ENCODE peak calls at places on chromosomes 5 and 9, in seven cellular contexts. One of them, this sample, is unnamed.
A peak's percentile ranks its signal among the peaks of the same experiment; 100 is the strongest.

GRCh38 chr5:107997338-107997979 is 326.7 kb upstream of the EFNA5 start:
- DNase-seq in lower leg skin: no peak
- DNase-seq in uterus: no peak
- DNase-seq in cardiac muscle cell: no peak
- DNase-seq in transverse colon: no peak
- DNase-seq in foreskin fibroblast: no peak
- DNase-seq in colonic mucosa: no peak
- DNase-seq in this sample: no peak

GRCh38 chr5:124697482-124697881 is 49.0 kb downstream of the ZNF608 start:
- DNase-seq in uterus: no peak
- DNase-seq in transverse colon: no peak
- DNase-seq in lower leg skin: no peak
- DNase-seq in foreskin fibroblast: no peak
- DNase-seq in cardiac muscle cell: no peak
- DNase-seq in colonic mucosa: no peak
- DNase-seq in this sample: no peak

GRCh38 chr5:124773291-124774001 is 27.0 kb upstream of the ZNF608 start:
- DNase-seq in cardiac muscle cell: no peak
- DNase-seq in colonic mucosa: no peak
- DNase-seq in foreskin fibroblast: no peak
- DNase-seq in lower leg skin: no peak
- DNase-seq in transverse colon: no peak
- DNase-seq in uterus: no peak
- DNase-seq in this sample: no peak

GRCh38 chr9:72948906-72949582 is 3.8 kb downstream of the ALDH1A1 start:
- DNase-seq in lower leg skin: no peak
- DNase-seq in colonic mucosa: no peak
- DNase-seq in foreskin fibroblast: no peak
- DNase-seq in uterus: no peak
- DNase-seq in transverse colon: no peak
- DNase-seq in cardiac muscle cell: no peak
- DNase-seq in this sample: no peak

GRCh38 chr5:64872044-64872443 is 103.3 kb downstream of the CWC27 start:
- DNase-seq in transverse colon: no peak
- DNase-seq in lower leg skin: no peak
- DNase-seq in colonic mucosa: no peak
- DNase-seq in uterus: no peak
- DNase-seq in foreskin fibroblast: no peak
- DNase-seq in cardiac muscle cell: no peak
- DNase-seq in this sample: no peak

GRCh38 chr5:73231245-73231778 is 58.3 kb downstream of the TMEM174 start:
- DNase-seq in cardiac muscle cell: no peak
- DNase-seq in transverse colon: no peak
- DNase-seq in colonic mucosa: no peak
- DNase-seq in foreskin fibroblast: no peak
- DNase-seq in uterus: no peak
- DNase-seq in lower leg skin: no peak
- DNase-seq in this sample: no peak

GRCh38 chr5:67375606-67376005 is 179.0 kb upstream of the CD180 start:
- DNase-seq in foreskin fibroblast: no peak
- DNase-seq in uterus: no peak
- DNase-seq in transverse colon: no peak
- DNase-seq in cardiac muscle cell: no peak
- DNase-seq in lower leg skin: no peak
- DNase-seq in colonic mucosa: no peak
- DNase-seq in this sample: no peak

GRCh38 chr9:133844876-133845658 is 106.9 kb upstream of the SARDH start:
- DNase-seq in lower leg skin: peak; percentile 49
- DNase-seq in uterus: peak; percentile 52
- DNase-seq in transverse colon: peak; percentile 52
- DNase-seq in foreskin fibroblast: peak; percentile 19
- DNase-seq in colonic mucosa: peak; percentile 50
- DNase-seq in cardiac muscle cell: no peak
- DNase-seq in this sample: no peak

GRCh38 chr5:107549567-107549966 is 121.2 kb downstream of the EFNA5 start:
- DNase-seq in foreskin fibroblast: no peak
- DNase-seq in lower leg skin: no peak
- DNase-seq in transverse colon: no peak
- DNase-seq in colonic mucosa: no peak
- DNase-seq in cardiac muscle cell: no peak
- DNase-seq in uterus: no peak
- DNase-seq in this sample: no peak

GRCh38 chr5:45277860-45278259 is 418.3 kb downstream of the HCN1 start:
- DNase-seq in uterus: no peak
- DNase-seq in colonic mucosa: no peak
- DNase-seq in transverse colon: no peak
- DNase-seq in foreskin fibroblast: no peak
- DNase-seq in lower leg skin: no peak
- DNase-seq in cardiac muscle cell: no peak
- DNase-seq in this sample: no peak

GRCh38 chr5:36396640-36397039 is 94.9 kb upstream of the RANBP3L start:
- DNase-seq in colonic mucosa: no peak
- DNase-seq in foreskin fibroblast: no peak
- DNase-seq in lower leg skin: no peak
- DNase-seq in cardiac muscle cell: no peak
- DNase-seq in transverse colon: no peak
- DNase-seq in uterus: no peak
- DNase-seq in this sample: no peak

GRCh38 chr9:629136-629535 is 212.4 kb upstream of the DMRT1 start:
- DNase-seq in uterus: no peak
- DNase-seq in lower leg skin: no peak
- DNase-seq in foreskin fibroblast: no peak
- DNase-seq in cardiac muscle cell: no peak
- DNase-seq in transverse colon: peak; percentile 35
- DNase-seq in colonic mucosa: no peak
- DNase-seq in this sample: no peak

GRCh38 chr5:179311581-179311980 is 33.7 kb downstream of the ADAMTS2 start:
- DNase-seq in cardiac muscle cell: no peak
- DNase-seq in foreskin fibroblast: no peak
- DNase-seq in colonic mucosa: no peak
- DNase-seq in transverse colon: no peak
- DNase-seq in uterus: peak; percentile 5
- DNase-seq in lower leg skin: no peak
- DNase-seq in this sample: no peak

GRCh38 chr5:179542170-179542569 is 8.2 kb upstream of the RUFY1 start:
- DNase-seq in uterus: no peak
- DNase-seq in lower leg skin: no peak
- DNase-seq in cardiac muscle cell: no peak
- DNase-seq in foreskin fibroblast: no peak
- DNase-seq in transverse colon: no peak
- DNase-seq in colonic mucosa: no peak
- DNase-seq in this sample: no peak

GRCh38 chr5:68265822-68266395 is 50.4 kb downstream of the PIK3R1 start:
- DNase-seq in colonic mucosa: no peak
- DNase-seq in transverse colon: no peak
- DNase-seq in cardiac muscle cell: no peak
- DNase-seq in foreskin fibroblast: no peak
- DNase-seq in lower leg skin: no peak
- DNase-seq in uterus: no peak
- DNase-seq in this sample: no peak

GRCh38 chr5:172172912-172173591 is 15.0 kb downstream of the STK10 start:
- DNase-seq in transverse colon: no peak
- DNase-seq in colonic mucosa: no peak
- DNase-seq in lower leg skin: no peak
- DNase-seq in uterus: no peak
- DNase-seq in foreskin fibroblast: no peak
- DNase-seq in cardiac muscle cell: no peak
- DNase-seq in this sample: no peak

GRCh38 chr5:181173027-181173419 is 25.6 kb downstream of the OR2V2 start:
- DNase-seq in lower leg skin: no peak
- DNase-seq in foreskin fibroblast: no peak
- DNase-seq in cardiac muscle cell: no peak
- DNase-seq in colonic mucosa: no peak
- DNase-seq in uterus: no peak
- DNase-seq in transverse colon: no peak
- DNase-seq in this sample: no peak
- TF ChIP-seq CTCF in lower leg skin: no peak
- TF ChIP-seq CTCF in foreskin fibroblast: no peak
- TF ChIP-seq CTCF in cardiac muscle cell: no peak
- TF ChIP-seq CTCF in colonic mucosa: no peak
- TF ChIP-seq CTCF in uterus: no peak
- TF ChIP-seq CTCF in transverse colon: no peak
- TF ChIP-seq CTCF in this sample: no peak

DNA sequence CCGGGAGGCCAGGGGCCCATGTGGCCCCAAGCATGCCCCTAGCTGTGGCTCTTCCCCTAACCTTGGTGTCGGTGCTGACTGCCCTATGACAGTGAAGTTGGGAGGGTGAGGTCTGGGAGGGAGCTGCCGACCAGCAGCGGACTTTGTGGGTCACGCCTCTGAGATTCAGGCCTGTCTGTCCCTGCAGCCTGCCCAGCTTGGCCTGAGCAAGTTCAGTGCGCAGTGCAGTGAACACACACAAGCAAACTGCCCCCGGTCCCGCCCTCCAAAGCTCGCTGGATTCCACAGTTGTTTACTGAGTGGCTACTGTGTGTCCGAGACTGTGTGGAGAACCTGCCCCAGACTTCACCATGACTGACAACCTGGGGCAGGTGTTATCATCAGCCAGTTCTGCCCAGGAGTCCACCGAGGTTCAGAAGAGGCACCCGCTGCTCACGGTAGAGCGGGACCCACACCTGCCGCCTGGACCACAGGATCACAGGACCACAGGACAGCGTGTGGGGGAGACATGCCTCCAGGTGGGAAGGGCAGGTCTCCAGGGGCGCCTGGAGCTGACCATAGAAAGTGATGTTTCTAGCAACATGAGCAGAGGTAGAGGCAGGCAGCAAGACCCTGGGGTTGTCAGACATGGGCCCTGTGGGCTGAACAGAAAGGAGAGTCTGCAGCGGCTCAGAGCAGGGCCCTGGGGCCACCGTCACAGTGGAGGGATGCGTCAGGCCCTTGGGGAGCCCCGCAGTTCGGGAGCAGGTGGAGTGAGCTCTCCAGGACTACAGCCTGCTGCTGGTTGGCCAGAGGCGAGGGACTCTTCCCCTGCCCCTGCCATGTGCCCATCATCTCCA is 105.2 kb downstream of the PHF2 start:
- DNase-seq in foreskin fibroblast: no peak
- DNase-seq in transverse colon: peak; percentile 7
- DNase-seq in cardiac muscle cell: no peak
- DNase-seq in uterus: peak; percentile 13
- DNase-seq in lower leg skin: peak; percentile 10
- DNase-seq in colonic mucosa: peak; percentile 17
- DNase-seq in this sample: no peak
- H3K4me3 ChIP-seq in foreskin fibroblast: no peak overlapping the region
- H3K4me3 ChIP-seq in transverse colon: no peak overlapping the region
- H3K4me3 ChIP-seq in cardiac muscle cell: no peak overlapping the region
- H3K4me3 ChIP-seq in uterus: no peak overlapping the region
- H3K4me3 ChIP-seq in lower leg skin: no peak overlapping the region
- H3K4me3 ChIP-seq in colonic mucosa: no peak overlapping the region
- H3K4me3 ChIP-seq in this sample: no peak overlapping the region

DNA sequence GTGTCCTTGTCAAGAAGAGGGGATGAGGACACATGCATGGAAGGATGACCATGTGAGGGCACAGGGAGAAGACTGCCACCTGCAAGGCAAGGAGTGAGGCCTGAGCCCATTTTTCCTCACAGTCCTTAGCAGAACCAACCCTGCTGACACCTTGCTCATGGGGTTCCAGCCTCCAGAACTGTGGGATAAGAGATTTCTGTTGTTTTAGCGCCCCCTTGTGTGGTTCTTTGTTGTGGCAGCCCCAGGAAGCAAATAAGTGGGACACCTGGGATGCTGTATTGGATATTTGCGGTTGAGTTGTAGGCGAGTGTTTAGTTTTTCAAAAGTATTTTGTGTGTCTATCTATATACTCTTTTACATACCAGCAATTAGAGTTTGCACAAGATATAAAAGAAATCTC is 206.4 kb downstream of the NXNL2 start:
- DNase-seq in lower leg skin: no peak
- DNase-seq in transverse colon: no peak
- DNase-seq in cardiac muscle cell: no peak
- DNase-seq in colonic mucosa: no peak
- DNase-seq in foreskin fibroblast: no peak
- DNase-seq in uterus: no peak
- DNase-seq in this sample: no peak
- TF ChIP-seq CTCF in lower leg skin: no peak
- TF ChIP-seq CTCF in transverse colon: peak; percentile 9
- TF ChIP-seq CTCF in cardiac muscle cell: peak; percentile 33
- TF ChIP-seq CTCF in colonic mucosa: peak; percentile 22
- TF ChIP-seq CTCF in foreskin fibroblast: peak; percentile 25
- TF ChIP-seq CTCF in uterus: peak; percentile 8
- TF ChIP-seq CTCF in this sample: no peak

DNA sequence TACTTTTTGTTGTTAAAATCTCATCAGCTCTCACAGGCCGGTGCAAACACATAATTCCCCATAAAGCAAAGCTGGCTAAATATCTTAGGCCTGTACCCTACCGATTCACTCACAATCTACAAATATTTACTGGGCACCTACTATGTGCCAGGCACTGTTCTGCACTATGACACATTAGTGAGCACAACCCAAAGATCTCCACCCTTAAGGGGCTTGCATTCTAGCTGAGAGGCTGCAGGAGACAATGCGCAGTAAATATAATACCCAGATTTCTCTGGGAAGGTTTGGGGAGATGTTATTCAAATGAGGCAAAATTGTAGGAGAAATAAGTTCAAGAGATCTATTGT is 53.7 kb downstream of the FNBP1 start:
- DNase-seq in uterus: no peak
- DNase-seq in cardiac muscle cell: no peak
- DNase-seq in foreskin fibroblast: no peak
- DNase-seq in lower leg skin: no peak
- DNase-seq in colonic mucosa: no peak
- DNase-seq in transverse colon: no peak
- DNase-seq in this sample: no peak
- H3K4me3 ChIP-seq in uterus: no peak overlapping the region
- H3K4me3 ChIP-seq in cardiac muscle cell: no peak overlapping the region
- H3K4me3 ChIP-seq in foreskin fibroblast: no peak overlapping the region
- H3K4me3 ChIP-seq in lower leg skin: no peak overlapping the region
- H3K4me3 ChIP-seq in colonic mucosa: no peak overlapping the region
- H3K4me3 ChIP-seq in transverse colon: no peak overlapping the region
- H3K4me3 ChIP-seq in this sample: no peak overlapping the region

GRCh38 chr5:119267958-119268386 is 87.8 kb upstream of the TNFAIP8 start:
- DNase-seq in uterus: peak; percentile 89
- DNase-seq in foreskin fibroblast: peak; percentile 92
- DNase-seq in lower leg skin: peak; percentile 90
- DNase-seq in cardiac muscle cell: peak; percentile 93
- DNase-seq in colonic mucosa: peak; percentile 90
- DNase-seq in transverse colon: peak; percentile 92
- DNase-seq in this sample: peak; percentile 76
- TF ChIP-seq CTCF in uterus: peak; percentile 57
- TF ChIP-seq CTCF in foreskin fibroblast: peak; percentile 78
- TF ChIP-seq CTCF in lower leg skin: no peak
- TF ChIP-seq CTCF in cardiac muscle cell: peak; percentile 34
- TF ChIP-seq CTCF in colonic mucosa: peak; percentile 32
- TF ChIP-seq CTCF in transverse colon: peak; percentile 43
- TF ChIP-seq CTCF in this sample: peak; percentile 82

DNA sequence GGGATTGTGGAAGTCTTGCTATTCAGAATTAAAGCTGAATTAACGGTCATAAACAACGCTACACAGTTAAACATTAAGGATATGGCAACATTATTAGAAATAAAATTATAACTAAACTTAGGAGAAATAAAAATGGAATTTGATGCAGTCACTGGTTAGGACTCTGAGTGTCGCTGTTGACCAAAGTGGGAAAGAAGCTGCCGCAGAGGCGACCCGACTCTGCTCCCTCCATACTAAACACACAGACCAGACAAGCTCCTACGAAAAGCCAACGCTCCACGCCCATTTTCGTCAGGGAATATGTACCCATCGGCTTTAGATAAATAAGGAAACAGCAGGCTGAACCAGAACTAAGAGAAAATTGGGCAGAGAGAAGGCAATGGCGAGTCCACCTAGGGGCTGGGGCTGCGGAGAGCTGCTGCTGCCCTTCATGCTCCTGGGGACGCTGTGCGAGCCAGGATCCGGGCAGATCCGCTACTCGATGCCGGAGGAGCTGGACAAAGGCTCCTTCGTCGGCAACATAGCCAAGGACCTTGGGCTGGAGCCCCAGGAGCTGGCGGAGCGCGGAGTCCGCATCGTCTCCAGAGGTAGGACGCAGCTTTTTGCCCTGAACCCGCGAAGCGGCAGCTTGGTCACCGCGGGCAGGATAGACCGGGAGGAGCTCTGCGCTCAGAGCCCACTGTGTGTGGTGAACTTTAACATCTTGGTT is at the start of gene PCDHGA5:
- DNase-seq in colonic mucosa: no peak
- DNase-seq in lower leg skin: no peak
- DNase-seq in foreskin fibroblast: no peak
- DNase-seq in uterus: no peak
- DNase-seq in cardiac muscle cell: no peak
- DNase-seq in transverse colon: no peak
- DNase-seq in this sample: no peak
- H3K4me3 ChIP-seq in colonic mucosa: no peak within 1 kb of the TSS
- H3K4me3 ChIP-seq in lower leg skin: no peak within 1 kb of the TSS
- H3K4me3 ChIP-seq in foreskin fibroblast: peak within 1 kb of the TSS; percentile 31
- H3K4me3 ChIP-seq in uterus: no peak within 1 kb of the TSS
- H3K4me3 ChIP-seq in cardiac muscle cell: no peak within 1 kb of the TSS
- H3K4me3 ChIP-seq in transverse colon: no peak within 1 kb of the TSS
- H3K4me3 ChIP-seq in this sample: peak within 1 kb of the TSS; percentile 44